ENCODE peak calls at places on chromosomes 16 and 17, in four cellular contexts. J is K562; Y is KG1; F is central memory CD8-positive, alpha-beta T cell. Z is an unnamed sample.

GRCh38 chr17:82804442-82805191 is 35.2 kb downstream of the ZNF750 start:
- DNase-seq in J (no peak), Y (no peak), F (no peak), Z (no peak)

GRCh38 chr17:50922107-50922506 is 56.0 kb upstream of the TOB1 start:
- DNase-seq in Y (no peak), F (no peak), J (no peak), Z (no peak)

GRCh38 chr17:7241047-7241733 is 1.1 kb downstream of the GABARAP start:
- DNase-seq in Y (no peak), J (no peak), F (no peak), Z (no peak)

GRCh38 chr17:55898195-55898594 is 147.3 kb downstream of the PCTP start:
- DNase-seq in Y (no peak), F (no peak), J (no peak), Z (no peak)

GRCh38 chr16:12612598-12613101 is 191.0 kb downstream of the CPPED1 start:
- DNase-seq in F (no peak), Y (no peak), J (peak), Z (no peak)

GRCh38 chr16:84983308-84983707 is 28.0 kb downstream of the ZDHHC7 start:
- DNase-seq in F (no peak), J (no peak), Y (no peak), Z (peak)

GRCh38 chr17:36742267-36743000 is 141.1 kb downstream of the MRM1 start:
- DNase-seq in J (no peak), Y (no peak), F (no peak), Z (peak)

GRCh38 chr17:38572665-38573365 is 32.9 kb downstream of the SRCIN1 start:
- DNase-seq in F (no peak), J (peak), Y (no peak), Z (no peak)

GRCh38 chr17:81808778-81809555 is 5.0 kb downstream of the GCGR start:
- DNase-seq in Y (no peak), F (no peak), J (no peak), Z (no peak)

GRCh38 chr17:78745407-78746088 is 36.5 kb downstream of the CYTH1 start:
- DNase-seq in F (no peak), Y (no peak), J (peak), Z (no peak)

GRCh38 chr17:64073771-64074703 is 53.6 kb upstream of the ICAM2 start:
- DNase-seq in J (no peak), Y (peak), F (no peak), Z (no peak)

GRCh38 chr17:27993723-27994310 is 48.7 kb upstream of the NLK start:
- DNase-seq in F (no peak), Y (no peak), J (peak), Z (no peak)

GRCh38 chr16:57471852-57472664 is 9.6 kb downstream of the POLR2C start:
- DNase-seq in F (no peak), Y (no peak), J (no peak), Z (no peak)

GRCh38 chr17:57115916-57116315 is 30.9 kb downstream of the AKAP1 start:
- DNase-seq in Y (no peak), F (no peak), J (no peak), Z (no peak)

GRCh38 chr16:84228321-84228838 is 11.4 kb downstream of the KCNG4 start:
- DNase-seq in Y (no peak), J (peak), F (no peak), Z (peak)

GRCh38 chr16:56211471-56211944 is 20.2 kb downstream of the GNAO1 start:
- DNase-seq in J (no peak), Y (no peak), F (no peak), Z (no peak)

GRCh38 chr17:56213031-56213430 is 59.8 kb downstream of the ANKFN1 start:
- DNase-seq in F (no peak), Y (no peak), J (no peak), Z (no peak)

GRCh38 chr16:83978401-83978904 is 10.4 kb downstream of the NECAB2 start:
- DNase-seq in F (no peak), J (no peak), Y (no peak), Z (no peak)

GRCh38 chr17:79617304-79617703 is 6.5 kb upstream of the RBFOX3 start:
- DNase-seq in J (no peak), Y (no peak), F (no peak), Z (peak)

GRCh38 chr17:39174907-39175694 is 9.1 kb upstream of the ARL5C start:
- DNase-seq in J (peak), Y (peak), F (peak), Z (peak)

GRCh38 chr16:2985893-2986355 is 5.7 kb upstream of the PKMYT1 start:
- DNase-seq in Y (no peak), J (no peak), F (no peak), Z (no peak)

GRCh38 chr17:64278614-64279013 is 15.6 kb upstream of the TEX2 start:
- DNase-seq in F (no peak), Y (no peak), J (no peak), Z (no peak)

GRCh38 chr17:33895491-33895890 is 359.6 kb upstream of the CCL2 start:
- DNase-seq in Y (no peak), J (no peak), F (no peak), Z (no peak)

GRCh38 chr17:6894206-6894528 is 62.6 kb upstream of the TEKT1 start:
- DNase-seq in F (no peak), Y (no peak), J (no peak), Z (no peak)

GRCh38 chr17:42337442-42337841 is 49.1 kb downstream of the STAT5A start:
- DNase-seq in J (no peak), Y (no peak), F (peak), Z (peak)

Z was measured in lower lobe of right lung.